ENCODE peak calls at places on chromosomes 1 and 21, in ten cellular contexts. Y, S, U, V, L, T, X, B, G and F are unnamed samples.

GRCh38 chr1:46399307-46399706 is 5.2 kb downstream of the FAAH start:
- DNase-seq in L (no peak), X (no peak), B (no peak), S (no peak), Y (no peak), G (no peak), V (no peak), U (no peak), T (no peak), F (no peak)

GRCh38 chr1:176227579-176227978 is 20.5 kb upstream of the COP1 start:
- DNase-seq in G (no peak), L (no peak), Y (no peak), X (no peak), V (no peak), U (no peak), S (no peak), B (no peak), T (no peak), F (no peak)

GRCh38 chr1:154971341-154971998 is 923 bp upstream of the SHC1 start:
- DNase-seq in G (no peak), X (no peak), U (no peak), T (peak), V (no peak), Y (peak), B (peak), L (peak), S (no peak), F (no peak)

GRCh38 chr1:99680258-99680657 is 34.3 kb downstream of the PALMD start:
- DNase-seq in L (no peak), B (no peak), V (no peak), G (no peak), S (no peak), X (no peak), T (no peak), U (no peak), Y (peak), F (no peak)

GRCh38 chr1:33327587-33328325 is 6.9 kb upstream of the A3GALT2 start:
- DNase-seq in T (peak), X (no peak), S (peak), Y (peak), L (peak), V (no peak), B (no peak), U (peak), G (no peak), F (peak)

GRCh38 chr1:43799656-43800629 is 92.6 kb downstream of the ST3GAL3 start:
- DNase-seq in L (no peak), B (no peak), T (no peak), G (no peak), X (no peak), Y (no peak), V (no peak), U (no peak), S (no peak), F (no peak)

GRCh38 chr21:42479582-42479981 is 16.4 kb downstream of the RSPH1 start:
- DNase-seq in L (no peak), B (no peak), U (no peak), V (no peak), T (no peak), S (no peak), G (no peak), X (no peak), Y (no peak), F (no peak)

GRCh38 chr1:54716299-54717047 is 812 bp downstream of the TTC4 start:
- DNase-seq in T (no peak), G (no peak), L (no peak), B (no peak), S (no peak), X (peak), U (peak), V (no peak), Y (peak), F (no peak)

GRCh38 chr1:17773626-17774326 is 18.6 kb downstream of the ACTL8 start:
- DNase-seq in B (no peak), X (no peak), G (no peak), V (no peak), Y (no peak), T (peak), L (no peak), U (no peak), S (no peak), F (no peak)

GRCh38 chr21:46065215-46065992 is 32.5 kb upstream of the COL6A2 start:
- DNase-seq in B (no peak), L (peak), S (peak), U (no peak), G (no peak), T (no peak), X (no peak), Y (no peak), V (peak), F (no peak)

GRCh38 chr1:225527575-225527974 is 99.7 kb upstream of the LBR start:
- DNase-seq in V (no peak), Y (no peak), L (no peak), S (no peak), U (no peak), X (no peak), G (no peak), T (no peak), B (no peak), F (no peak)

GRCh38 chr1:178407662-178408061 is 89.1 kb downstream of the CLEC20A start:
- DNase-seq in U (no peak), S (no peak), T (no peak), G (no peak), X (no peak), V (no peak), B (no peak), L (no peak), Y (no peak), F (no peak)

GRCh38 chr1:25909062-25909461 is 2.8 kb upstream of the STMN1 start:
- DNase-seq in B (no peak), S (no peak), U (no peak), G (no peak), Y (no peak), T (no peak), L (no peak), V (no peak), X (no peak), F (no peak)

GRCh38 chr1:51541313-51542050 is 22.4 kb upstream of the EPS15 start:
- DNase-seq in T (no peak), X (no peak), G (no peak), U (no peak), Y (peak), L (no peak), B (no peak), V (no peak), S (no peak), F (no peak)

GRCh38 chr1:14840374-14840773 is 241.9 kb downstream of the KAZN start:
- DNase-seq in Y (no peak), B (no peak), X (no peak), L (no peak), T (no peak), G (no peak), V (no peak), U (no peak), S (no peak), F (no peak)

GRCh38 chr1:2801535-2802291 is at the start of gene TTC34:
- DNase-seq in X (no peak), U (no peak), T (peak), Y (no peak), L (no peak), B (peak), G (no peak), S (peak), V (peak), F (no peak)

GRCh38 chr1:6745073-6745472 is 40.2 kb upstream of the CAMTA1 start:
- DNase-seq in T (no peak), L (no peak), Y (no peak), V (no peak), U (no peak), S (no peak), G (no peak), X (no peak), B (no peak), F (no peak)

GRCh38 chr1:229843627-229844238 is 217.7 kb downstream of the URB2 start:
- DNase-seq in B (peak), T (no peak), G (no peak), U (no peak), S (no peak), L (peak), X (no peak), V (no peak), Y (peak), F (peak)

GRCh38 chr1:197659175-197659574 is 116.1 kb downstream of the DENND1B start:
- DNase-seq in U (no peak), V (no peak), S (no peak), Y (no peak), L (no peak), T (no peak), B (no peak), G (no peak), X (no peak), F (no peak)

GRCh38 chr1:99850458-99850974 is 355 bp downstream of the AGL start:
- DNase-seq in S (no peak), G (no peak), V (no peak), T (no peak), U (no peak), B (no peak), Y (no peak), L (no peak), X (no peak), F (no peak)

GRCh38 chr1:201624741-201625646 is 86.1 kb downstream of the NAV1 start:
- DNase-seq in B (peak), S (no peak), U (no peak), T (no peak), G (no peak), X (no peak), L (peak), V (no peak), Y (peak), F (no peak)

GRCh38 chr1:212215910-212216309 is 69.3 kb upstream of the PPP2R5A start:
- DNase-seq in X (no peak), S (no peak), U (no peak), G (no peak), L (no peak), V (no peak), T (no peak), B (no peak), Y (no peak), F (no peak)

GRCh38 chr1:184143449-184143848 is 91.9 kb downstream of the TSEN15 start:
- DNase-seq in T (no peak), V (no peak), S (no peak), X (no peak), B (no peak), U (no peak), Y (no peak), L (no peak), G (no peak), F (no peak)

GRCh38 chr1:40379785-40380452 is 6.4 kb downstream of the SMAP2 start:
- DNase-seq in B (no peak), V (no peak), G (no peak), T (no peak), U (no peak), L (no peak), Y (peak), S (no peak), X (no peak), F (no peak)

GRCh38 chr1:87428351-87428750 is 99.7 kb downstream of the LMO4 start:
- DNase-seq in U (no peak), G (no peak), L (no peak), B (no peak), Y (no peak), T (no peak), V (no peak), S (no peak), X (no peak), F (no peak)

GRCh38 chr1:163071381-163072255 is 2.5 kb downstream of the RGS4 start:
- DNase-seq in X (peak), V (peak), S (no peak), Y (peak), U (peak), B (peak), T (no peak), L (peak), G (peak), F (no peak)
- H3K4me3 ChIP-seq in X (no peak), V (no peak), S (no peak), Y (no peak), U (no peak), B (no peak), T (no peak), L (no peak), G (no peak), F (no peak)

GRCh38 chr1:22537441-22538139 is 25.7 kb upstream of the EPHA8 start:
- DNase-seq in Y (no peak), B (no peak), G (no peak), V (no peak), L (no peak), S (no peak), U (no peak), T (no peak), X (no peak), F (no peak)

GRCh38 chr1:22536506-22536905 is 26.8 kb upstream of the EPHA8 start:
- DNase-seq in Y (no peak), U (no peak), X (no peak), L (no peak), S (no peak), T (no peak), V (no peak), G (no peak), B (no peak), F (no peak)

GRCh38 chr1:22533244-22533643 is 30.0 kb upstream of the EPHA8 start:
- DNase-seq in U (no peak), V (no peak), L (no peak), Y (no peak), S (no peak), B (no peak), X (no peak), T (no peak), G (no peak), F (no peak)

GRCh38 chr1:22535399-22535798 is 27.9 kb upstream of the EPHA8 start:
- DNase-seq in V (no peak), G (no peak), U (no peak), Y (no peak), B (no peak), T (no peak), L (no peak), X (no peak), S (no peak), F (no peak)

GRCh38 chr1:22534951-22535350 is 28.3 kb upstream of the EPHA8 start:
- DNase-seq in V (no peak), T (no peak), Y (no peak), G (no peak), L (no peak), X (no peak), S (no peak), B (no peak), U (no peak), F (no peak)
- TF ChIP-seq CTCF in V (no peak), T (no peak), Y (no peak), G (no peak), L (no peak), X (no peak), S (no peak), B (no peak), U (no peak), F (no peak)

DNA sequence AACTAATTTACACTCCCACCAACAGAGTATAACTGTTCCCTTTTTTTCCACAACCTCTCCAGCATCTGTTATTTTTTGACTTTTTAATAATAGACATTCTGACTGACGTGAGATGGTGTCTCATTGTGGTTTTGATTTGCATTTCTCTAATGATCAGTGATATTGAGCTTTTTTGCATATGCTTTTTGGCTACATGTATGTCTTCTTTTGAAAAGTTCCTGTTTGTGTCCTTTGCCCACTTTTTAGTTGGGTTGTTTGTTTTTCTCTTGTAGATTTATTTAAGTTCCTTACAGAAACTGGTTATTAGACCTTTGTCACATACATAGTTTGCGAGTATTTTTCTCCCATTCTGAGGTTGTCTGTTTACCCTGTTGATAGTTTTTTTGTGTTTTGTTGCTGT is 375.2 kb downstream of the MATN1 start:
- DNase-seq in V (no peak), L (no peak), X (no peak), T (no peak), U (no peak), S (no peak), B (no peak), G (no peak), Y (no peak), F (no peak)
- H3K4me3 ChIP-seq in V (no peak), L (no peak), X (no peak), T (no peak), U (no peak), S (no peak), B (no peak), G (no peak), Y (no peak), F (no peak)

GRCh38 chr1:182391362-182392044 is at the start of gene GLUL:
- DNase-seq in Y (peak), G (peak), X (peak), T (peak), B (peak), L (peak), U (peak), S (peak), V (peak), F (peak)
- TF ChIP-seq CTCF in Y (no peak), G (no peak), X (peak), T (no peak), B (no peak), L (peak), U (no peak), S (peak), V (no peak), F (no peak)

GRCh38 chr1:177249231-177249630 is 78.5 kb downstream of the BRINP2 start:
- DNase-seq in Y (no peak), U (no peak), B (no peak), X (no peak), G (no peak), L (no peak), S (no peak), V (no peak), T (no peak), F (no peak)

GRCh38 chr1:177247777-177248176 is 77.0 kb downstream of the BRINP2 start:
- DNase-seq in T (no peak), G (no peak), L (no peak), U (no peak), B (no peak), X (no peak), Y (no peak), S (no peak), V (no peak), F (no peak)

GRCh38 chr1:177243773-177244172 is 73.0 kb downstream of the BRINP2 start:
- DNase-seq in U (no peak), B (no peak), S (no peak), Y (no peak), X (no peak), T (no peak), V (no peak), L (no peak), G (no peak), F (no peak)

GRCh38 chr1:177248258-177248657 is 77.5 kb downstream of the BRINP2 start:
- DNase-seq in B (no peak), V (no peak), Y (no peak), U (no peak), S (no peak), G (no peak), X (no peak), L (no peak), T (no peak), F (no peak)

GRCh38 chr1:177246710-177247588 is 76.2 kb downstream of the BRINP2 start:
- DNase-seq in T (no peak), S (no peak), X (no peak), U (no peak), V (no peak), B (no peak), Y (no peak), L (no peak), G (no peak), F (no peak)
- H3K4me3 ChIP-seq in T (no peak), S (no peak), X (no peak), U (no peak), V (no peak), B (no peak), Y (no peak), L (no peak), G (no peak), F (no peak)

GRCh38 chr1:114331936-114332335 is 178.3 kb upstream of the SYT6 start:
- DNase-seq in U (no peak), B (no peak), V (no peak), X (peak), T (no peak), L (no peak), G (no peak), S (no peak), Y (no peak), F (no peak)
- TF ChIP-seq CTCF in U (no peak), B (no peak), V (no peak), X (no peak), T (no peak), L (no peak), G (no peak), S (no peak), Y (no peak), F (no peak)